ENCODE peak calls at places on chromosomes 7 and 10, in seven cellular contexts. X is GM12878, N is Panc1, W is HepG2, Q is spleen, T is stomach, Y is transverse colon. I is an unnamed sample.

GRCh38 chr7:103316378-103316941 is 19.2 kb downstream of the PMPCB start:
- DNase-seq in X (no peak), Y (no peak), T (no peak), W (no peak), Q (no peak), N (no peak), I (no peak)

GRCh38 chr10:97427571-97428179 is 1.7 kb downstream of the PGAM1 start:
- DNase-seq in Y (peak), N (no peak), X (no peak), Q (no peak), T (peak), W (peak), I (peak)

GRCh38 chr10:69567920-69568319 is 5.3 kb downstream of the NEUROG3 start:
- DNase-seq in N (no peak), Q (no peak), Y (peak), X (no peak), W (peak), T (no peak), I (no peak)

GRCh38 chr10:1488970-1489548 is 248.3 kb downstream of the ADARB2 start:
- DNase-seq in Q (peak), W (no peak), Y (peak), X (peak), N (no peak), T (no peak), I (no peak)

GRCh38 chr7:69782917-69783684 is 184.8 kb downstream of the AUTS2 start:
- DNase-seq in X (no peak), W (no peak), Y (peak), N (no peak), Q (no peak), T (no peak), I (peak)

GRCh38 chr10:61845950-61846268 is 55.6 kb upstream of the ARID5B start:
- DNase-seq in N (no peak), Q (no peak), T (no peak), W (no peak), Y (no peak), X (no peak), I (no peak)

GRCh38 chr10:16746856-16747255 is 70.4 kb downstream of the RSU1 start:
- DNase-seq in T (no peak), Q (no peak), Y (no peak), W (no peak), N (no peak), X (no peak), I (no peak)

GRCh38 chr10:35639651-35640311 is 2.3 kb downstream of the FZD8 start:
- DNase-seq in Q (peak), T (peak), N (no peak), Y (peak), X (no peak), W (no peak), I (peak)

GRCh38 chr7:87152112-87152896 is at the start of gene DMTF1:
- DNase-seq in W (peak), N (peak), T (peak), Q (peak), X (peak), Y (peak), I (peak)

GRCh38 chr7:114243019-114243507 is 171.6 kb upstream of the FOXP2 start:
- DNase-seq in W (no peak), Q (no peak), Y (no peak), N (no peak), T (no peak), X (no peak), I (no peak)

GRCh38 chr10:26368463-26368862 is 69.7 kb upstream of the APBB1IP start:
- DNase-seq in Y (no peak), T (no peak), W (no peak), N (no peak), X (no peak), Q (no peak), I (no peak)

GRCh38 chr10:11616021-11616420 is 4.6 kb upstream of the USP6NL start:
- DNase-seq in N (no peak), X (no peak), W (no peak), Q (no peak), T (no peak), Y (no peak), I (no peak)

GRCh38 chr10:60605476-60605875 is 172.8 kb upstream of the CDK1 start:
- DNase-seq in Y (no peak), X (no peak), W (no peak), Q (no peak), T (no peak), N (no peak), I (no peak)

GRCh38 chr10:70714245-70714644 is 41.9 kb downstream of the ADAMTS14 start:
- DNase-seq in N (no peak), Q (no peak), X (no peak), W (no peak), Y (no peak), T (no peak), I (no peak)

GRCh38 chr7:149716007-149716931 is 57.1 kb downstream of the ZNF467 start:
- DNase-seq in Y (no peak), X (no peak), W (no peak), Q (peak), T (no peak), N (no peak), I (no peak)

GRCh38 chr7:30846378-30846777 is 65.3 kb upstream of the AQP1 start:
- DNase-seq in Q (peak), Y (peak), N (no peak), T (peak), X (no peak), W (no peak), I (peak)

GRCh38 chr10:20871970-20872369 is 25.1 kb downstream of the NEBL start:
- DNase-seq in Q (no peak), Y (no peak), X (no peak), T (no peak), N (no peak), W (no peak), I (no peak)

GRCh38 chr10:124740374-124741280 is 3.6 kb downstream of the FAM53B start:
- DNase-seq in Y (peak), X (no peak), Q (peak), T (no peak), N (no peak), W (peak), I (peak)

GRCh38 chr10:88707429-88708110 is 1.5 kb downstream of the LIPK start:
- DNase-seq in Y (no peak), T (no peak), X (no peak), N (peak), W (no peak), Q (no peak), I (no peak)

GRCh38 chr7:16669581-16669980 is 23.6 kb downstream of the BZW2 start:
- DNase-seq in N (no peak), X (no peak), Q (no peak), Y (no peak), W (no peak), T (no peak), I (no peak)

GRCh38 chr10:80270887-80271286 is 18.6 kb downstream of the MAT1A start:
- DNase-seq in N (no peak), Q (no peak), W (no peak), Y (no peak), X (no peak), T (no peak), I (no peak)

GRCh38 chr10:86756511-86757109 is at the start of gene BMPR1A:
- DNase-seq in X (no peak), W (no peak), T (peak), Q (no peak), N (no peak), Y (no peak), I (peak)

GRCh38 chr7:8068892-8069686 is 100.5 kb downstream of the GLCCI1 start:
- DNase-seq in X (no peak), Y (no peak), W (no peak), N (no peak), Q (no peak), T (no peak), I (no peak)

GRCh38 chr10:615583-616152 is 73.8 kb downstream of the DIP2C start:
- DNase-seq in X (no peak), W (no peak), Y (no peak), Q (peak), N (no peak), T (no peak), I (no peak)

GRCh38 chr10:128896964-128897363 is 570.1 kb upstream of the MGMT start:
- DNase-seq in X (no peak), Y (no peak), W (no peak), Q (no peak), T (no peak), N (no peak), I (no peak)

GRCh38 chr7:27115161-27116018 is 12.9 kb upstream of the HOXA2 start:
- DNase-seq in W (no peak), N (no peak), Y (peak), T (no peak), Q (no peak), X (no peak), I (peak)

GRCh38 chr7:1705856-1706255 is 35.8 kb downstream of the ELFN1 start:
- DNase-seq in Q (peak), X (no peak), Y (no peak), T (peak), W (no peak), N (no peak), I (no peak)

GRCh38 chr7:80773787-80774508 is 135.5 kb downstream of the CD36 start:
- DNase-seq in W (no peak), X (no peak), T (no peak), Y (no peak), Q (no peak), N (no peak), I (no peak)

GRCh38 chr7:80772347-80773101 is 134.1 kb downstream of the CD36 start:
- DNase-seq in Y (no peak), N (no peak), X (no peak), Q (no peak), W (no peak), T (no peak), I (no peak)

GRCh38 chr7:80775481-80775880 is 137.0 kb downstream of the CD36 start:
- DNase-seq in Q (no peak), X (no peak), Y (no peak), W (no peak), N (no peak), T (no peak), I (no peak)

GRCh38 chr7:80775972-80776371 is 137.5 kb downstream of the CD36 start:
- DNase-seq in Q (no peak), N (no peak), Y (no peak), W (no peak), X (no peak), T (no peak), I (no peak)

GRCh38 chr7:80774843-80775242 is 136.4 kb downstream of the CD36 start:
- DNase-seq in Y (no peak), T (no peak), W (no peak), N (no peak), X (no peak), Q (no peak), I (no peak)
- H3K27ac ChIP-seq in Y (peak), T (no peak), W (no peak), N (peak), X (no peak), Q (no peak), I (no peak)

GRCh38 chr7:105675873-105676484 is 94.7 kb upstream of the EFCAB10 start:
- DNase-seq in W (no peak), N (no peak), T (peak), Y (peak), X (no peak), Q (peak), I (no peak)

GRCh38 chr7:105674200-105675030 is 93.1 kb upstream of the EFCAB10 start:
- DNase-seq in X (no peak), W (no peak), Q (no peak), T (no peak), N (no peak), Y (no peak), I (no peak)

GRCh38 chr7:105673367-105674188 is 92.3 kb upstream of the EFCAB10 start:
- DNase-seq in X (no peak), Y (peak), T (peak), Q (no peak), W (no peak), N (no peak), I (peak)

GRCh38 chr7:105677395-105677701 is 96.1 kb upstream of the EFCAB10 start:
- DNase-seq in Y (no peak), W (no peak), Q (no peak), N (no peak), X (no peak), T (no peak), I (no peak)

GRCh38 chr7:105672820-105673219 is 91.5 kb upstream of the EFCAB10 start:
- DNase-seq in W (no peak), X (no peak), T (no peak), Q (no peak), N (no peak), Y (no peak), I (no peak)
- TF ChIP-seq POLR2AphosphoS5 in W (no peak), X (no peak), T (no peak), Q (no peak), N (no peak), Y (no peak), I (no peak)

DNA sequence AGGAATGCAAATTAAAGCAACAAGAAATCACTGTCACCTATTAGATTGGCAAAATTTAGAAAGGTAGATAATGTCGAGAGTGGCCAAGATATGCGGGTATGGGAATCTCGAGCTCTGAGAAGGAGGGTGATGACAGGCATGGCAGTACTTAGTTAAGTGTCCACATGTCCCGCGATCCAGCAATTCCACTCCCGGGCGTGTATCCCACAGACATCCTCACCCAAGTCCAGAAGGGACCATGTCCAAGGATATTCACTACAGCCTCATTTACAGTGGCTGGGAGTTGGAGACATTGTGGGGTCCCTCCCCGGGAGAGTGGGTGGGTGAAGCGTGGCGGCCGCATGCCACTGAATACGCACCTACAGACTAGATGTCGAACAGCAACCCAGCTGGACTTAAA is 10.1 kb downstream of the KCNH2 start:
- DNase-seq in N (no peak), T (no peak), X (no peak), Q (no peak), W (no peak), Y (no peak), I (no peak)
- H3K27ac ChIP-seq in N (no peak), T (no peak), X (no peak), Q (no peak), W (no peak), Y (peak), I (no peak)

DNA sequence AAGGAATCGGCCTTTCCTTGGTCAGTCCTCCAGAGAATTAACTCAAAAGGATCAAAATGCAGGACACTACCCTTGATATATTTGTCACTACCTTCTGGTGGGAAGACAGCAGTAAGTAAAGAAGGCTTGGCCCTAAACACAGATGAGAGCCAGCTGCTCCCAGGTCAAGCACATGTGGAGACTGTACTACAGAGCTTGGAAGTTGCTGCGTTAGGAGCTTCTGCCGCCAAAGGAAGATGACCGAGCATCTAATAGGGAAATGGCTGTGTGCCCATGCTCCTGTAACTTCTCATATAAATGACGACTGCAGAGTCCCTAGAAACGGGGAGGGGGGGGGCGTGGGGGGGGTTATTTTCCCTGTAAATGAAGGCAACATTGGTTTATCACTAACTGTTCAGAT is 59.0 kb downstream of the PODXL start:
- DNase-seq in X (no peak), T (no peak), N (no peak), Q (no peak), Y (no peak), W (no peak), I (no peak)
- TF ChIP-seq POLR2AphosphoS5 in X (no peak), T (no peak), N (no peak), Q (no peak), Y (no peak), W (no peak), I (no peak)

GRCh38 chr7:2792856-2793487 is 51.1 kb downstream of the GNA12 start:
- DNase-seq in W (no peak), N (no peak), X (no peak), Y (no peak), T (no peak), Q (no peak), I (no peak)

GRCh38 chr7:2794836-2795636 is 49.1 kb downstream of the GNA12 start:
- DNase-seq in Y (no peak), N (no peak), T (no peak), W (no peak), Q (no peak), X (no peak), I (peak)

GRCh38 chr7:2796358-2797352 is 47.5 kb downstream of the GNA12 start:
- DNase-seq in N (no peak), T (no peak), Y (peak), W (no peak), X (no peak), Q (no peak), I (no peak)

GRCh38 chr7:2798669-2799068 is 45.4 kb downstream of the GNA12 start:
- DNase-seq in W (no peak), Y (no peak), N (no peak), Q (no peak), X (no peak), T (no peak), I (no peak)

DNA sequence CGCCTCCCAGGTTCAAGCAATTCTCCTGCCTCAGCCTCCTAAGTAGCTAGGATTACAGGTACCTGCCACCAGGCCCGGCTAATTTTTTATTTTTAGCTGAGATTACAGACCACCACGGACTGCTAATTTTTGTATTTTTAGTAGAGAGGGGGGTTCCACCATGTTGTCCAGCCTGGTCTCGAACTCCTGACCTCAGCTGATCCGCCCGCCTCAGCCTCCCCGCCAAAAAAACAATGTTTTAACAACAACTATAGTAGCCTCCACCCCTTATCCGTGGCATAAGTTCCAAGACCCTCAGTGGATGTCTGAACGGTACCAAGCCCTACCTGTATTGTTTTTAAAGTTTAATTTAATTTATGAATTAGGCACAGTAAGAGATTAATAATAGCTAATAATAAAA is 48.2 kb downstream of the GNA12 start:
- DNase-seq in Y (no peak), N (no peak), Q (no peak), T (no peak), W (no peak), X (no peak), I (no peak)
- H3K27ac ChIP-seq in Y (peak), N (no peak), Q (no peak), T (peak), W (no peak), X (no peak), I (no peak)

DNA sequence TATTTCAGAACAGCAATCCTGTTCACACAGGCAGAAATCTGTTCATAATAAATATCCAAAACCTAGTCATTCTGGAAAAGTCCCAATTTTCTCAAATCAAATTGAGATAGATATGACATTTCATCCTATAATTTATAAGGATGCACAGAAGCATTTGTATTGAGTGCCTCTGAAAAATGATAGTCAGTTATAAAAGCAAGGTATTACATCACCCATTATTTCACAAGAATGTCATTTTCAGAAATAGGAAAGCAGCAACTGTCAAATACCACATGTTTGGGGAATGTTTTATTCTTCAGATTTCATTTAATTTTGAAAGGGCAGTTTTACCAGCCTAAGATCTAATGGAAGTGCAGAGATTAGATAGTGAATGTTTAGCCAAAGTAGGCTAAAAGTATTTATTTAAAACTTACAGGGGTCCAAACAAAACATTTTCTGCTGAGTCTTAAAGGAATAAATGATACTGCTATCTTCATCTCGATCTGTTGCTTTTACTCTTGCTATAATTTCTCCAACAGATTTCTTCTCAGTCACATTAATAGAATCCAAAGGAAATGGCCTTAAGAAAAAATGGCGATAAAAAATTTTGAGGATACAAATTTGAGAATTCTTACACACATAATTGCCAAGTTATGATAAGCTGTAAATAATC is 185.8 kb downstream of the HGF start:
- DNase-seq in N (no peak), W (no peak), T (no peak), Y (no peak), Q (no peak), X (no peak), I (no peak)
- TF ChIP-seq POLR2AphosphoS5 in N (no peak), W (no peak), T (no peak), Y (no peak), Q (no peak), X (no peak), I (no peak)

GRCh38 chr10:44383749-44384600 is 922 bp downstream of the CXCL12 start:
- DNase-seq in Y (no peak), T (peak), N (no peak), W (no peak), X (no peak), Q (peak), I (no peak)
- H3K27ac ChIP-seq in Y (peak), T (peak), N (no peak), W (no peak), X (no peak), Q (peak), I (no peak)

GRCh38 chr10:113273877-113274829 is 278.7 kb upstream of the HABP2 start:
- DNase-seq in T (no peak), X (no peak), Q (no peak), N (no peak), W (no peak), Y (no peak), I (no peak)
- TF ChIP-seq POLR2AphosphoS5 in T (no peak), X (no peak), Q (no peak), N (no peak), W (no peak), Y (no peak), I (no peak)

GRCh38 chr7:25995216-25995615 is 156.8 kb upstream of the NFE2L3 start:
- DNase-seq in Y (no peak), W (no peak), T (no peak), N (no peak), Q (no peak), X (no peak), I (no peak)

GRCh38 chr7:25998499-25998898 is 153.5 kb upstream of the NFE2L3 start:
- DNase-seq in Q (no peak), Y (no peak), N (no peak), T (no peak), X (no peak), W (no peak), I (no peak)

GRCh38 chr7:26001662-26002244 is 150.2 kb upstream of the NFE2L3 start:
- DNase-seq in X (no peak), Q (no peak), N (no peak), Y (no peak), W (peak), T (peak), I (peak)

GRCh38 chr7:25994433-25994988 is 157.5 kb upstream of the NFE2L3 start:
- DNase-seq in Y (no peak), Q (no peak), W (no peak), X (no peak), N (no peak), T (no peak), I (no peak)

DNA sequence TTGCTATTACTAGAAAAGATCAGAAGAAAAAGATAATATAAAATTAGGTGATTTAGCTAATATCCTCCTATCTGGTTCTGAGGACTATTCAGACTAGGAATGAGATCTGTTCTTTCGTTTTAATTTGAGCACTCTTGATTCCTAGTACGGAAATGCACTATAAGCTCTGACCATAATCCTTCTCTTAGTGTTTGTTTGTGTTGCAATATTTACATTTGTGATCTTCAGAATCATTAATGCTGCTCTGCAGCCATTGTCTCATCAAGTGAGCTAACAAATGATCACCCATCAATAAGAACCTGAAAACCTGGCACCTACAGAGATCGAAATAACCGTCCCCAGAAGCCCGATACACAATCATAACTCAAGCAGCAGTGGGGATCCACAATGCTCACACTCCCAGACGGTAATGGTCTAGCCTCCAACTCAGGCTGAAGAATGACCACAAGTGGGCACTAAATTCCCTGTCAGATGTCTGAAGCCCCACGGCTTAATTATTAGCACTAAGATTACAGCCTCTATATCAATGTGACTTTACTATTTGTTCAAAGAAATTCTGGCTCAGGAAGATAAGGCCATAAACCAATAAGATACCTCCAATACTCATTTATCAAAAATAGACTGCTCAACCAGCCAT is 156.0 kb upstream of the NFE2L3 start:
- DNase-seq in X (no peak), T (no peak), N (no peak), W (peak), Y (no peak), Q (no peak), I (no peak)
- H3K27ac ChIP-seq in X (no peak), T (peak), N (no peak), W (no peak), Y (no peak), Q (no peak), I (peak)